ENCODE peak calls at places on chromosomes 11 and 22, in six cellular contexts. One of them, this sample, is unnamed.

GRCh38 chr11:3000032-3000961 is 8.2 kb upstream of the NAP1L4 start:
- DNase-seq in transverse colon: peak; percentile 61
- DNase-seq in stomach: peak; percentile 95
- DNase-seq in fibroblast of lung: peak; percentile 59
- DNase-seq in foreskin fibroblast: peak; percentile 41
- DNase-seq in tibial artery: peak; percentile 88
- DNase-seq in this sample: no peak

GRCh38 chr11:71572811-71573210 is 7.4 kb downstream of the KRTAP5-10 start:
- DNase-seq in transverse colon: no peak
- DNase-seq in stomach: no peak
- DNase-seq in fibroblast of lung: no peak
- DNase-seq in foreskin fibroblast: no peak
- DNase-seq in tibial artery: no peak
- DNase-seq in this sample: no peak

GRCh38 chr22:46967445-46968358 is 205.3 kb downstream of the TBC1D22A start:
- DNase-seq in transverse colon: no peak
- DNase-seq in stomach: peak; percentile 1
- DNase-seq in fibroblast of lung: no peak
- DNase-seq in foreskin fibroblast: no peak
- DNase-seq in tibial artery: no peak
- DNase-seq in this sample: no peak

GRCh38 chr11:108009497-108010360 is 1.0 kb downstream of the CUL5 start:
- DNase-seq in transverse colon: no peak
- DNase-seq in stomach: peak; percentile 27
- DNase-seq in fibroblast of lung: peak; percentile 11
- DNase-seq in foreskin fibroblast: peak; percentile 2
- DNase-seq in tibial artery: no peak
- DNase-seq in this sample: no peak

GRCh38 chr11:1875093-1875785 is 16.5 kb downstream of the PRR33 start:
- DNase-seq in transverse colon: peak; percentile 7
- DNase-seq in stomach: no peak
- DNase-seq in fibroblast of lung: no peak
- DNase-seq in foreskin fibroblast: no peak
- DNase-seq in tibial artery: peak; percentile 65
- DNase-seq in this sample: no peak

GRCh38 chr11:106381895-106382294 is 304.4 kb downstream of the AASDHPPT start:
- DNase-seq in transverse colon: no peak
- DNase-seq in stomach: no peak
- DNase-seq in fibroblast of lung: no peak
- DNase-seq in foreskin fibroblast: no peak
- DNase-seq in tibial artery: no peak
- DNase-seq in this sample: no peak

GRCh38 chr22:30228509-30229359 is 17.8 kb downstream of the LIF start:
- DNase-seq in transverse colon: no peak
- DNase-seq in stomach: no peak
- DNase-seq in fibroblast of lung: no peak
- DNase-seq in foreskin fibroblast: no peak
- DNase-seq in tibial artery: no peak
- DNase-seq in this sample: no peak

GRCh38 chr11:6992026-6992425 is 28.1 kb downstream of the ZNF214 start:
- DNase-seq in transverse colon: no peak
- DNase-seq in stomach: no peak
- DNase-seq in fibroblast of lung: peak; percentile 39
- DNase-seq in foreskin fibroblast: peak; percentile 57
- DNase-seq in tibial artery: no peak
- DNase-seq in this sample: no peak

GRCh38 chr11:120773501-120774031 is 250.3 kb upstream of the TBCEL start:
- DNase-seq in transverse colon: no peak
- DNase-seq in stomach: no peak
- DNase-seq in fibroblast of lung: no peak
- DNase-seq in foreskin fibroblast: no peak
- DNase-seq in tibial artery: no peak
- DNase-seq in this sample: no peak

GRCh38 chr11:114821626-114822025 is 143.3 kb downstream of the NXPE2 start:
- DNase-seq in transverse colon: no peak
- DNase-seq in stomach: no peak
- DNase-seq in fibroblast of lung: no peak
- DNase-seq in foreskin fibroblast: no peak
- DNase-seq in tibial artery: no peak
- DNase-seq in this sample: no peak

GRCh38 chr22:50665738-50666137 is 6.9 kb upstream of the SHANK3 start:
- DNase-seq in transverse colon: no peak
- DNase-seq in stomach: no peak
- DNase-seq in fibroblast of lung: no peak
- DNase-seq in foreskin fibroblast: no peak
- DNase-seq in tibial artery: no peak
- DNase-seq in this sample: no peak

GRCh38 chr22:36171941-36172340 is 11.4 kb upstream of the APOL3 start:
- DNase-seq in transverse colon: no peak
- DNase-seq in stomach: no peak
- DNase-seq in fibroblast of lung: no peak
- DNase-seq in foreskin fibroblast: no peak
- DNase-seq in tibial artery: no peak
- DNase-seq in this sample: no peak

GRCh38 chr11:12224537-12224893 is 114.1 kb downstream of the MICAL2 start:
- DNase-seq in transverse colon: peak; percentile 76
- DNase-seq in stomach: peak; percentile 90
- DNase-seq in fibroblast of lung: peak; percentile 97
- DNase-seq in foreskin fibroblast: no peak
- DNase-seq in tibial artery: peak; percentile 94
- DNase-seq in this sample: no peak

GRCh38 chr11:102495161-102496042 is 35.1 kb downstream of the MMP7 start:
- DNase-seq in transverse colon: peak; percentile 28
- DNase-seq in stomach: no peak
- DNase-seq in fibroblast of lung: peak; percentile 91
- DNase-seq in foreskin fibroblast: peak; percentile 66
- DNase-seq in tibial artery: no peak
- DNase-seq in this sample: peak; percentile 65
- TF ChIP-seq CTCF in transverse colon: peak; percentile 84
- TF ChIP-seq CTCF in stomach: peak; percentile 63
- TF ChIP-seq CTCF in fibroblast of lung: peak; percentile 57
- TF ChIP-seq CTCF in foreskin fibroblast: peak; percentile 39
- TF ChIP-seq CTCF in tibial artery: peak; percentile 66
- TF ChIP-seq CTCF in this sample: peak; percentile 57

DNA sequence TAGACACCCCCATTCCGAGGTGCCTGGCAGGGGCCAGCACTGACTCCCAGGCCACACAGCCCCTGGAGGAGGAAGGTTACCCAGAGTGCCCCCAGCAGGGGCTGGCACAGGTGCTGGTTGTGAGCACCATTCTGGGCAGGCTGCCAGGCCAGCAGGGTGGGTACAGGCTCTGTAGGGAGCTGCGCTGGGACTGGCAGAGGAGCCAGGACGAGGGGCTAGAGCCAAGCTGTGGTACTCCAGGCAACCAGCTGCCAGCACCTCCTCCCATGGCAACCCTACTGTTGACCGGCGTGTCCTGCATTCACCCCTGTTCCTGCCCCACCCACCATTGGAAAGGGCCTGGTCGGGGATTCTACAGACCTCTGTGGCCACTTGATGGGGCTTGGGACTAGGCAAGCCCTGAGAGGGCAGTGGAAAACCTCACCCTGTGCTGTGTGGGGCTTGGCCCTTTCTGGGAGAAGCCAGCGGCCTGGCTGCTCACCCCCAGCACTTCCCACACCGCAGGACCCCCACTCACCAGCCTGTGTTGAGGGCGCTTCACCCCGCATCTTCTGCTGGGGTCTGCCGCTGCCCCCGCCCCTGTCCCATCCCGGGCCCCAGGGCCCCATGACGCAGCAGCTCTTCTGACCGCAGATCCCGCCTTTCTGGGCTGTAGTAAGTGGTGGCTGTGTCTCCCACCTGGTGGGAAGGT is 1.9 kb downstream of the CLDN5 start:
- DNase-seq in transverse colon: no peak
- DNase-seq in stomach: no peak
- DNase-seq in fibroblast of lung: no peak
- DNase-seq in foreskin fibroblast: no peak
- DNase-seq in tibial artery: no peak
- DNase-seq in this sample: no peak
- H3K4me3 ChIP-seq in transverse colon: no peak overlapping the region
- H3K4me3 ChIP-seq in stomach: peak overlapping the region; percentile 38
- H3K4me3 ChIP-seq in fibroblast of lung: no peak overlapping the region
- H3K4me3 ChIP-seq in foreskin fibroblast: no peak overlapping the region
- H3K4me3 ChIP-seq in tibial artery: peak overlapping the region; percentile 44
- H3K4me3 ChIP-seq in this sample: no peak overlapping the region

DNA sequence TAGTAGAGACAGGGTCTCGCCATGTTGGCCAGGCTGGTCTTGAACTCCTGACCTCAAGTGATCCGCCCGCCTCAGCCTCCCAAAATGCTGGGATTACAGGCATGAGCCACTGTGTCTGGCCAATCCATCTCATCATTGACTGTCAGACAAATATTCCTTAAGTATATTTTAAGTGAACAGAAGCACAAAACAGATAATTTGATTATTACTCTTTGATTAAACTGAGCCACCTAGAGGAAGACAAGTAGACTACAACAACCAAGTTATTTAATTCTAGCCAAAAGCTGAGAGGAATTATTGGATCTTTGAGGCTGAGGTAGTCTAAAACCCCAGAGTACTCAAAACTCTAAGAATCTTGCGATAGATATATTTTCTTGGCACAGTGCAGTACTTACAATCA is 1.2 kb downstream of the ACRV1 start:
- DNase-seq in transverse colon: no peak
- DNase-seq in stomach: no peak
- DNase-seq in fibroblast of lung: peak; percentile 9
- DNase-seq in foreskin fibroblast: no peak
- DNase-seq in tibial artery: no peak
- DNase-seq in this sample: no peak
- TF ChIP-seq CTCF in transverse colon: no peak
- TF ChIP-seq CTCF in stomach: no peak
- TF ChIP-seq CTCF in fibroblast of lung: peak; percentile 24
- TF ChIP-seq CTCF in foreskin fibroblast: peak; percentile 4
- TF ChIP-seq CTCF in tibial artery: no peak
- TF ChIP-seq CTCF in this sample: no peak

DNA sequence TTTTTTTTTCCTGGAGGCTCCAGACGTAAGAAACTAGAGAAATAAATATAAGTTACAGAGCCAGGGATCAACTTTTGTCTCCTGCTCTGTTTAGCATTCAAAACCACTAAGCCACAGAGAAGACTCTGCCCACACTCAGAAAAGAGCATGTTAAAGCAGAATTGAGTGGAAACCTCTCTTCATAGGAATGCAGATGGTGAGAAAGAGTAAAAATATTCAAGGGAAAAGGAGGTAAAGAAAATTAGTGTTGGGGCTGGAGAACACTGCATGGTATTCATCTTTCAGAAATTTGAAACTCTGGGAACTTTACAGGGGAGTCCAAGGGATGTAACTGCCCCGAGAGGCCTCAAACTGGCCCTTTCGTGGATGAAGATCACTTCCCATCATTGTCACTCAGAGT is 65.1 kb downstream of the CLMP start:
- DNase-seq in transverse colon: no peak
- DNase-seq in stomach: no peak
- DNase-seq in fibroblast of lung: peak; percentile 42
- DNase-seq in foreskin fibroblast: peak; percentile 48
- DNase-seq in tibial artery: no peak
- DNase-seq in this sample: no peak
- H3K4me3 ChIP-seq in transverse colon: no peak overlapping the region
- H3K4me3 ChIP-seq in stomach: no peak overlapping the region
- H3K4me3 ChIP-seq in fibroblast of lung: no peak overlapping the region
- H3K4me3 ChIP-seq in foreskin fibroblast: no peak overlapping the region
- H3K4me3 ChIP-seq in tibial artery: no peak overlapping the region
- H3K4me3 ChIP-seq in this sample: no peak overlapping the region

GRCh38 chr11:85810871-85811611 is at the start of gene SYTL2:
- DNase-seq in transverse colon: peak; percentile 88
- DNase-seq in stomach: peak; percentile 82
- DNase-seq in fibroblast of lung: peak; percentile 34
- DNase-seq in foreskin fibroblast: peak; percentile 56
- DNase-seq in tibial artery: peak; percentile 85
- DNase-seq in this sample: no peak
- TF ChIP-seq CTCF in transverse colon: no peak
- TF ChIP-seq CTCF in stomach: no peak
- TF ChIP-seq CTCF in fibroblast of lung: no peak
- TF ChIP-seq CTCF in foreskin fibroblast: no peak
- TF ChIP-seq CTCF in tibial artery: no peak
- TF ChIP-seq CTCF in this sample: no peak

GRCh38 chr22:43343262-43343988 is at the start of gene SCUBE1:
- DNase-seq in transverse colon: peak; percentile 52
- DNase-seq in stomach: peak; percentile 63
- DNase-seq in fibroblast of lung: no peak
- DNase-seq in foreskin fibroblast: peak; percentile 9
- DNase-seq in tibial artery: no peak
- DNase-seq in this sample: no peak
- H3K4me3 ChIP-seq in transverse colon: no peak within 1 kb of the TSS
- H3K4me3 ChIP-seq in stomach: peak within 1 kb of the TSS; percentile 47
- H3K4me3 ChIP-seq in fibroblast of lung: no peak within 1 kb of the TSS
- H3K4me3 ChIP-seq in foreskin fibroblast: no peak within 1 kb of the TSS
- H3K4me3 ChIP-seq in tibial artery: peak within 1 kb of the TSS; percentile 49
- H3K4me3 ChIP-seq in this sample: no peak within 1 kb of the TSS

DNA sequence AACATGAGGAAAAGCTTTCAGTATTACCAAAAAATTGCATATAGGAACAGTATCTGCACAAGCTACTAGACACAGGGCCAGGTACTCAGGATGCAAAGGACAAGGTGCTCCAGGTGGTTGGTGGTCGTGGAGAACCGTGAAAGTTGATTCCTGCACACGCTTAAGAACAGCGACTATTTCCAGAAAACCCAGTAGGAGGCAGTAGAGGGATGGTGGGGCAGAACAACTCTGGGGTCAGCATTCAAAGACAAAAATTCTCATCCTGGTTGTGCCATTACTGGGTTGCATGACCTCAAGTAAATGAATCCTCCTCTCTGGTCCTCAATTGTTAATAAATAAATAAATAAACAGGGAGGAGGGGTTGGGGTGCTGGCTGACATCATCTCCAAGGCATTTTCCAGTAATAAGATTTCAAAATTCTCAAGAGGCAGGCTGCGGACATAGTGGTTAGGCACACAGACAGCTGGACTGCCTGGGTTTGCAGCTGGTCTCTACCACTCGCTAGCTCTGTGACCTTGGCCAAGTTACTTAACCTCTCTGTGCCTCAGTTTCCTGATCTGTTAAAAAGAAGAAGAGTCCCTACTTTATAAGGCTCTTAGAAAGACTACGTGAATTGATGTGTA is 89.6 kb downstream of the ISX start:
- DNase-seq in transverse colon: no peak
- DNase-seq in stomach: no peak
- DNase-seq in fibroblast of lung: no peak
- DNase-seq in foreskin fibroblast: no peak
- DNase-seq in tibial artery: no peak
- DNase-seq in this sample: no peak
- TF ChIP-seq CTCF in transverse colon: no peak
- TF ChIP-seq CTCF in stomach: no peak
- TF ChIP-seq CTCF in fibroblast of lung: no peak
- TF ChIP-seq CTCF in foreskin fibroblast: no peak
- TF ChIP-seq CTCF in tibial artery: no peak
- TF ChIP-seq CTCF in this sample: no peak

This sample was measured in HFF-Myc.